ENCODE peak calls at places on chromosomes 5 and 9, in four cellular contexts. O is NCI-H1930, M is GM12864, I is Calu3. A is an unnamed sample.

GRCh38 chr5:131916481-131916880 is 29.0 kb downstream of the MEIKIN start:
- DNase-seq in I (no peak), O (no peak), M (no peak), A (no peak)

GRCh38 chr5:25649628-25650265 is 1005.0 kb upstream of the CDH10 start:
- DNase-seq in M (no peak), I (no peak), O (no peak), A (no peak)

GRCh38 chr5:85538362-85538761 is 1079.4 kb upstream of the COX7C start:
- DNase-seq in M (no peak), I (no peak), O (no peak), A (no peak)

GRCh38 chr5:31758803-31759425 is 120.0 kb downstream of the PDZD2 start:
- DNase-seq in O (no peak), M (no peak), I (no peak), A (no peak)

GRCh38 chr5:51632794-51633193 is 249.5 kb downstream of the ISL1 start:
- DNase-seq in M (no peak), I (no peak), O (no peak), A (no peak)

GRCh38 chr9:131545786-131546335 is 538 bp downstream of the PRRT1B start:
- DNase-seq in M (no peak), O (no peak), I (no peak), A (no peak)

GRCh38 chr5:137594717-137595116 is 95.6 kb upstream of the SPOCK1 start:
- DNase-seq in M (no peak), I (no peak), O (no peak), A (no peak)

GRCh38 chr9:91751922-91752321 is 198.1 kb downstream of the ROR2 start:
- DNase-seq in O (no peak), I (no peak), M (no peak), A (no peak)

GRCh38 chr9:76415154-76415553 is 20.9 kb upstream of the RFK start:
- DNase-seq in M (no peak), O (no peak), I (no peak), A (no peak)

GRCh38 chr5:18048449-18048848 is 414.2 kb downstream of the TAF11L14 start:
- DNase-seq in O (no peak), I (no peak), M (no peak), A (no peak)

GRCh38 chr5:72123764-72124163 is 16.5 kb downstream of the MAP1B start:
- DNase-seq in O (no peak), I (no peak), M (no peak), A (no peak)

GRCh38 chr5:154851351-154851750 is 948 bp upstream of the FAXDC2 start:
- DNase-seq in O (no peak), M (no peak), I (no peak), A (no peak)

GRCh38 chr5:35230043-35230611 is at the start of gene PRLR:
- DNase-seq in O (no peak), M (no peak), I (peak; percentile 26), A (no peak)

GRCh38 chr9:106220415-106220814 is 526.1 kb downstream of the TMEM38B start:
- DNase-seq in M (no peak), I (no peak), O (no peak), A (no peak)

GRCh38 chr5:179800696-179801201 is 5.9 kb downstream of the MGAT4B start:
- DNase-seq in O (no peak), M (no peak), I (no peak), A (no peak)

GRCh38 chr9:91119679-91120078 is 242.0 kb downstream of the AUH start:
- DNase-seq in I (no peak), M (no peak), O (no peak), A (no peak)

GRCh38 chr5:56175465-56175864 is 57.7 kb downstream of the ANKRD55 start:
- DNase-seq in O (no peak), I (peak; percentile 15), M (no peak), A (no peak)